ENCODE peak calls at places on chromosome 12, in four cellular contexts. V is H9, G is cardiac muscle cell, W is SJSA1. S is an unnamed sample. For H3K27me3 and H3K4me1, the result is how much of the 10 kb centered on the place peaks cover.

GRCh38 chr12:127761880-127762279 is 505.1 kb upstream of the TMEM132C start:
- DNase-seq in V (no peak), G (no peak), W (no peak), S (no peak)

GRCh38 chr12:45329238-45329637 is 113.3 kb downstream of the ANO6 start:
- DNase-seq in V (no peak), G (no peak), W (no peak), S (no peak)

GRCh38 chr12:113369391-113369790 is 11.0 kb downstream of the PLBD2 start:
- DNase-seq in V (no peak), G (no peak), W (no peak), S (no peak)

GRCh38 chr12:127400231-127400630 is 866.7 kb upstream of the TMEM132C start:
- DNase-seq in V (no peak), G (no peak), W (peak), S (no peak)

GRCh38 chr12:50156641-50157040 is 10.5 kb downstream of the CERS5 start:
- DNase-seq in V (no peak), G (no peak), W (no peak), S (no peak)

GRCh38 chr12:97936165-97936564 is 473.6 kb downstream of the RMST start:
- DNase-seq in V (no peak), G (no peak), W (no peak), S (no peak)

GRCh38 chr12:120006248-120006975 is 17.4 kb downstream of the BICDL1 start:
- DNase-seq in V (no peak), G (no peak), W (no peak), S (no peak)

GRCh38 chr12:113955109-113955970 is 10.8 kb downstream of the RBM19 start:
- DNase-seq in V (peak), G (peak), W (peak), S (peak)

GRCh38 chr12:3122841-3123678 is 45.9 kb downstream of the TSPAN9 start:
- DNase-seq in V (peak), G (no peak), W (no peak), S (no peak)

GRCh38 chr12:61138381-61138759 is 1121.8 kb upstream of the USP15 start:
- DNase-seq in V (no peak), G (no peak), W (no peak), S (no peak)

GRCh38 chr12:132153501-132154340 is 9.5 kb downstream of the NOC4L start:
- DNase-seq in V (peak), G (peak), W (no peak), S (peak)

GRCh38 chr12:120089796-120090195 is 26.8 kb downstream of the RAB35 start:
- DNase-seq in V (no peak), G (no peak), W (no peak), S (no peak)

GRCh38 chr12:14886271-14886670 is 617 bp upstream of the MGP start:
- DNase-seq in V (no peak), G (no peak), W (no peak), S (no peak)

GRCh38 chr12:30909088-30909688 is 17.4 kb upstream of the TSPAN11 start:
- DNase-seq in V (no peak), G (no peak), W (no peak), S (no peak)

GRCh38 chr12:129136694-129137325 is 283.5 kb downstream of the GLT1D1 start:
- DNase-seq in V (no peak), G (no peak), W (no peak), S (no peak)

GRCh38 chr12:13950502-13950901 is 30.9 kb downstream of the GRIN2B start:
- DNase-seq in V (no peak), G (no peak), W (no peak), S (no peak)

GRCh38 chr12:42588981-42589464 is 523 bp downstream of the PRICKLE1 start:
- DNase-seq in V (peak), G (peak), W (peak), S (peak)

GRCh38 chr12:121468451-121468850 is 68.5 kb downstream of the RNF34 start:
- DNase-seq in V (no peak), G (no peak), W (no peak), S (no peak)

GRCh38 chr12:25496098-25496587 is 56.9 kb downstream of the LMNTD1 start:
- DNase-seq in V (no peak), G (no peak), W (no peak), S (no peak)

GRCh38 chr12:1779783-1780182 is 40.6 kb upstream of the LRTM2 start:
- DNase-seq in V (no peak), G (no peak), W (no peak), S (no peak)

GRCh38 chr12:48744251-48745008 is 27.9 kb upstream of the CCNT1 start:
- DNase-seq in V (no peak), G (no peak), W (no peak), S (no peak)

GRCh38 chr12:12927211-12928079 is 24.5 kb downstream of the GPRC5D start:
- DNase-seq in V (no peak), G (peak), W (no peak), S (no peak)

GRCh38 chr12:65673732-65674131 is 150.6 kb upstream of the HMGA2 start:
- DNase-seq in V (no peak), G (no peak), W (no peak), S (no peak)

GRCh38 chr12:88634008-88634407 is 53.7 kb upstream of the KITLG start:
- DNase-seq in V (no peak), G (no peak), W (no peak), S (no peak)

GRCh38 chr12:28024231-28024995 is 51.9 kb upstream of the PTHLH start:
- DNase-seq in V (no peak), G (no peak), W (no peak), S (no peak)

GRCh38 chr12:60333461-60333860 is 737.6 kb downstream of the SLC16A7 start:
- DNase-seq in V (no peak), G (no peak), W (no peak), S (no peak)

GRCh38 chr12:69595689-69596088 is 10.4 kb downstream of the CCT2 start:
- DNase-seq in V (no peak), G (no peak), W (no peak), S (no peak)

GRCh38 chr12:120799417-120800045 is 73.9 kb downstream of the ACADS start:
- DNase-seq in V (no peak), G (peak), W (no peak), S (no peak)

GRCh38 chr12:27244680-27245005 is 557 bp downstream of the STK38L start:
- DNase-seq in V (no peak), G (no peak), W (no peak), S (no peak)

GRCh38 chr12:536751-537150 is 77.0 kb downstream of the B4GALNT3 start:
- DNase-seq in V (no peak), G (no peak), W (no peak), S (peak)

GRCh38 chr12:61667676-61668075 is 592.5 kb upstream of the USP15 start:
- DNase-seq in V (no peak), G (no peak), W (no peak), S (no peak)

GRCh38 chr12:88884600-88884999 is 304.3 kb upstream of the KITLG start:
- DNase-seq in V (no peak), G (no peak), W (no peak), S (no peak)

GRCh38 chr12:47223848-47224213 is 144.1 kb upstream of the AMIGO2 start:
- DNase-seq in V (no peak), G (no peak), W (no peak), S (no peak)

GRCh38 chr12:52628841-52629240 is 10.5 kb upstream of the KRT73 start:
- DNase-seq in V (peak), G (no peak), W (peak), S (no peak)
- H3K27me3 ChIP-seq in V (under half), G (under half), W (under half), S (under half)

GRCh38 chr12:62725781-62726180 is 209.2 kb downstream of the PPM1H start:
- DNase-seq in V (no peak), G (no peak), W (no peak), S (no peak)
- H3K4me1 ChIP-seq in V (under half), G (under half), W (half or more), S (under half)

DNA sequence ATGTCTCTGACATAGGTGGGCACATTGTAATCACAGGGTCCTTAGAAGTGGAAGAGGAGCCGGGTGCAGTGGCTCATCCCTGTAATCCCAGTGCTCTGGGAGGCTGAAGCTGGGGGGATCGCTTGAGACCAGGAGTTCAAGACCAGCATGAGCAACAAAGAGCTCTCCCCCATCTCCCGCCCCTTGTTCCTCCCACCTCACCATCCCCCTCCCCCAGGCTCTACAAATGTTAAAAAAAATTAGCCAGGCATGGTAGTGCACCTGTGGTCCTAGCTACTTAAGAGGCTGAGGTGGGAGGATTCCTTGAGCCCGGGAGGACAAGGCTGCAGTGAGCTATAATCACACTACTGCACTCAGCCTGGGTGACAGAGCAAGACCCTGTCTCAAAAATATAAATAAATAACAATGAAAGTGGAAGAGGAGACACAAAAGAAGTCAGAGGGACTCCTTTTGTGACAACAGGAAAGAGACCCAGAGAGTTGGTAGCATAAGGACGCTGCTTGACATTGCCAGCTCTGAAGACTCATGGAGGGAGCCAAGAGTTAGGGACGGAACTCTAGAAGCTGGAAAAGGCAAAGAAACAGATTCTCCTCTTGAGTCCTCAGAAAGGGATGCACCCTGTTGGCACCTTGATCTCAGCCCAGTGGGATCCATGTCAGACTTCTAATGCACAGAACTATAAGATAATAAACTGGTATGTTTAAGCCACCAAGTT is 29.6 kb upstream of the CSRP2 start:
- DNase-seq in V (no peak), G (no peak), W (no peak), S (no peak)
- H3K27me3 ChIP-seq in V (under half), G (under half), W (under half), S (under half)

GRCh38 chr12:68075416-68075815 is 84.1 kb downstream of the IFNG start:
- DNase-seq in V (no peak), G (no peak), W (no peak), S (no peak)

GRCh38 chr12:68070957-68071356 is 81.7 kb downstream of the IFNG-AS1 start:
- DNase-seq in V (no peak), G (no peak), W (no peak), S (no peak)

GRCh38 chr12:68069276-68069675 is 80.0 kb downstream of the IFNG-AS1 start:
- DNase-seq in V (no peak), G (no peak), W (no peak), S (no peak)

GRCh38 chr12:68078737-68079136 is 80.8 kb downstream of the IFNG start:
- DNase-seq in V (no peak), G (no peak), W (no peak), S (no peak)

DNA sequence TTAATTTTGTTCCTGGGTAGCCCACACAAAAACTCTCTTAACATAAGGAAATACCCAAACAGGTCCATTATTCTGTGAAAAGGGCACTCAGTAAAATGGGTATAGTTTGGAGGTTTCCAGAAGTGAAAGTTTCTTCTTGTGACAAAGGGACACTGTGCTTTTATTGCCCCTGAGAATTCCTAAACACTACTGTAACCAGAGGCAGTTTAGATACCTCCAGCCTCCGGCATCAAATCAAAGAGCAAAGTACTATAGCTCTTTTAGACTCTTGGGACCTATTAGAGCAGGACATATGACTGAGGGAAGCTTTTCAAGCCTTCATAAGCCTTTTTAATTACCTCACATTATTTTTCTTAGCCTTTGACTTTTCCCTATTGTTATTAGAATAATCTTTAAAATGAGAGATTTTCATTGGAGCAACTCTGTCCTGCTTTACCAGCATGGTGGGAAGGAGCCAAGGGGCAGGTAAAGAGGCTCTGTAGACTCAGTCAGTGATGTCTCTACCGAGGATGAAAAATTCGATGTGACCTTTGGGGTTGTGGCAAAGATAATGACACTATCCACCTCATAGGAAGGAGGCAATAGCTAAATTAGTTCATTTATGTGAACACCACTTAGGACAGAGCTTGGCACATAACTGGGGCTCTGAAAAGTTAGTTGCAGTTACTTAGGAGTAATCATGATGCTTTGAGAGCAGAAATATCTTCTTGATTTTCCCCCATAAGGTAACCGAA is 85.1 kb downstream of the IFNG start:
- DNase-seq in V (no peak), G (no peak), W (no peak), S (no peak)
- H3K4me1 ChIP-seq in V (under half), G (under half), W (under half), S (under half)

DNA sequence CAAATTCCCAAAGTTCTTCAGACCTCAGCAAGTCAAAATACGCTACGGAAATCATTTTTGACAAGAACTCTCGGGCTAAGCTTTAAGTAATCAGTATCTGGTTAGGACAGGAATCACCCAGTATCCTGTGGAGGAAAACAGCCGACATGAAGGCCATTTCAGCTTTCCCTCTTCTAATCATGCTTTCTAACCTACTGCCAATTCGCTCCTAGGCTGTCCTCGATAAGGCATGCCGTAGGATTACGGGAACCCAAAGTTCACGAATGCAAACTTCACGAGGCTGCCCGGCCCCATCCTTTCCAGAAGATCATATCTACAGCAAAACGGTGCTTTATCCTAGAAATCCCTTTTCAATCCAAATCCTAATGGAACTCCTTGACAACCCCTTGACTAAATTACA is 81.9 kb upstream of the PTPRB start:
- DNase-seq in V (peak), G (no peak), W (no peak), S (no peak)
- H3K27me3 ChIP-seq in V (under half), G (under half), W (under half), S (under half)

GRCh38 chr12:6961695-6962284 is 8.7 kb downstream of the PHB2 start:
- DNase-seq in V (peak), G (peak), W (peak), S (peak)
- H3K4me1 ChIP-seq in V (under half), G (under half), W (under half), S (under half)

GRCh38 chr12:54075431-54075830 is 21.8 kb downstream of the HOXC4 start:
- DNase-seq in V (peak), G (no peak), W (no peak), S (no peak)
- H3K27me3 ChIP-seq in V (under half), G (half or more), W (under half), S (under half)

S was measured in HAP-1.